ENCODE peak calls at places on chromosomes 2 and 18, in seven cellular contexts. B is neural progenitor cell, T is tibial artery, D is kidney, Y is AG04449, L is Caco-2, N is GM12865. C is an unnamed sample.
A peak's percentile ranks its signal among the peaks of the same experiment; 100 is the strongest.

GRCh38 chr2:239098288-239098970 is 250.5 kb downstream of the TWIST2 start:
- DNase-seq in B (no peak), T (no peak), D (no peak), Y (no peak), L (no peak), N (no peak), C (no peak)

GRCh38 chr2:1068241-1068640 is 117.6 kb downstream of the SNTG2 start:
- DNase-seq in B (no peak), T (no peak), D (no peak), Y (no peak), L (no peak), N (no peak), C (no peak)

GRCh38 chr2:226079677-226080076 is 680.2 kb downstream of the NYAP2 start:
- DNase-seq in B (no peak), T (no peak), D (no peak), Y (peak; percentile 54), L (no peak), N (no peak), C (peak; percentile 20)

GRCh38 chr2:202361133-202361532 is 15.0 kb upstream of the BMPR2 start:
- DNase-seq in B (no peak), T (no peak), D (no peak), Y (no peak), L (no peak), N (no peak), C (no peak)

GRCh38 chr2:122478108-122478507 is 722.7 kb downstream of the TSN start:
- DNase-seq in B (no peak), T (no peak), D (no peak), Y (no peak), L (no peak), N (no peak), C (no peak)

GRCh38 chr2:57696016-57696415 is 350.6 kb upstream of the VRK2 start:
- DNase-seq in B (no peak), T (no peak), D (no peak), Y (no peak), L (peak; percentile 45), N (no peak), C (peak; percentile 2)

GRCh38 chr2:55048514-55048924 is 1.7 kb downstream of the RTN4 start:
- DNase-seq in B (no peak), T (no peak), D (no peak), Y (no peak), L (peak; percentile 47), N (peak; percentile 39), C (no peak)

GRCh38 chr18:44885507-44885906 is 204.8 kb downstream of the SETBP1 start:
- DNase-seq in B (no peak), T (no peak), D (no peak), Y (no peak), L (no peak), N (no peak), C (no peak)

GRCh38 chr2:175769200-175769599 is 232.9 kb downstream of the LNPK start:
- DNase-seq in B (no peak), T (no peak), D (no peak), Y (no peak), L (no peak), N (no peak), C (no peak)

GRCh38 chr2:100603414-100603813 is 40.6 kb downstream of the PDCL3 start:
- DNase-seq in B (no peak), T (no peak), D (no peak), Y (no peak), L (no peak), N (no peak), C (no peak)

GRCh38 chr18:54742654-54743053 is 85.6 kb upstream of the RAB27B start:
- DNase-seq in B (no peak), T (peak; percentile 62), D (peak; percentile 41), Y (peak; percentile 98), L (no peak), N (no peak), C (no peak)

GRCh38 chr2:46131-46470 is 204 bp downstream of the FAM110C start:
- DNase-seq in B (peak; percentile 59), T (no peak), D (no peak), Y (no peak), L (no peak), N (no peak), C (no peak)

GRCh38 chr2:234565201-234565600 is 68.3 kb upstream of the ARL4C start:
- DNase-seq in B (no peak), T (no peak), D (no peak), Y (no peak), L (no peak), N (no peak), C (no peak)

GRCh38 chr2:121189656-121190381 is 95.2 kb downstream of the TFCP2L1 start:
- DNase-seq in B (no peak), T (no peak), D (no peak), Y (no peak), L (no peak), N (no peak), C (no peak)

GRCh38 chr18:2316082-2316481 is 255.2 kb downstream of the METTL4 start:
- DNase-seq in B (no peak), T (no peak), D (no peak), Y (no peak), L (no peak), N (no peak), C (no peak)
- H3K4me3 ChIP-seq in B (no peak overlapping the region), T (no peak overlapping the region), D (no peak overlapping the region), Y (no peak overlapping the region), L (no peak overlapping the region), N (no peak overlapping the region), C (no peak overlapping the region)

DNA sequence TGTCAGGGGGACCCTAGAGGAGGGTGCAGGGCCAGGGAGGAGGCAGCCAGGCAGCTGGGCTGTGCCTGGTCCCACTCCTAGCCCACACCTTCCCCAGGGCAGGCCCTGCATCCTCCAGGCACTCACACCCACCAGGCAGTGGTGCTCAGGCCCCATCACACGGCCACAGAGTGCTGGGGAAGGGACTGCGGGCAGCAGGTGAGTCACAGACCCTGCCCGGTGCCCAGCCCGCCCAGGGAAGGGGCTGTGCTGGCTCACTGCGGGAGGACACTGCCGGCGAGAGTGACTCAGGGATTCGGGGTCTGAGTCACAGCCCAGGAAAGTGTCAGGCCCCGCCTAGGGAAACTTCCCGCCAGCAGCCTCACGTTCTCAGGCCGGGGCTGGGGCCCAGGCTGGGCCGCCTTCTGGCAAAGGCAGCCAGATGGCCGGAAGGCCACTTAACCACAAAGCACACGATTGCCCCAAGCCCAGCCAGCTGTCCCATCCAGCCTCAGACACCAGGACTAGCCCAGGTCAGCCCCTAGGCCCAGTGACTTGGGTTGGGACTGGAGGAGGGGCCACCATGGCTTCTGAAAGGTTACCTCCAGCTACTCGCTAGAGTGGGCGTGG is 42.2 kb downstream of the BIN1 start:
- DNase-seq in B (peak; percentile 63), T (peak; percentile 92), D (peak; percentile 98), Y (peak; percentile 79), L (peak; percentile 73), N (peak; percentile 80), C (no peak)
- TF ChIP-seq CTCF in B (no peak), T (no peak), D (peak; percentile 7), Y (peak; percentile 27), L (no peak), N (no peak), C (peak; percentile 41)

DNA sequence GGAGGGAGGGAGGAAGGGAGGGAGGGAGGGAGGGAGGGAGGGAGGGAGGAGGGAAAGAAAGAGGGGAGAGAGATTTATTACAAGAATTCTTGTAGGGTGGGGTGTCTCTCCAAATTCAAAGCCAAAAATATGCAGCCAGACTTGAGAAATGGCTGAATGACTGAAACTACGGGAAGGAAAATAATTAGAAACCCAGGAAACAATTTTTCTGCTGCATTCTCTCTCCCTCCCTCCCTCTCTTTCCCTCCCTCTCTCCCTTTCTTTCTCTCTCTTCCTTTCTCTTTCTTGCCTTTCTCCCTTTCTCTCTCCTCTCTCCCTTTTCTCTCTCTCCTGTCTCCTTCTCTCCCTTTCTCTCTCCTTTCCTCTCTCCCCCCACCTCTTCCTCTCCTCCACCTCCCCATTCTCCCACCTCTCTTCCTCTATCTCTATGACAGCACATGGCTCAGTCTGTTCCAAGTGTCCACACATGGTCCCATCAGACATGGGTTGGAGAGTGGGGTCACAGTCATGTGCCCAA is 218.7 kb downstream of the C1D start:
- DNase-seq in B (no peak), T (no peak), D (no peak), Y (no peak), L (no peak), N (no peak), C (no peak)
- H3K4me3 ChIP-seq in B (no peak overlapping the region), T (no peak overlapping the region), D (no peak overlapping the region), Y (no peak overlapping the region), L (no peak overlapping the region), N (no peak overlapping the region), C (no peak overlapping the region)

DNA sequence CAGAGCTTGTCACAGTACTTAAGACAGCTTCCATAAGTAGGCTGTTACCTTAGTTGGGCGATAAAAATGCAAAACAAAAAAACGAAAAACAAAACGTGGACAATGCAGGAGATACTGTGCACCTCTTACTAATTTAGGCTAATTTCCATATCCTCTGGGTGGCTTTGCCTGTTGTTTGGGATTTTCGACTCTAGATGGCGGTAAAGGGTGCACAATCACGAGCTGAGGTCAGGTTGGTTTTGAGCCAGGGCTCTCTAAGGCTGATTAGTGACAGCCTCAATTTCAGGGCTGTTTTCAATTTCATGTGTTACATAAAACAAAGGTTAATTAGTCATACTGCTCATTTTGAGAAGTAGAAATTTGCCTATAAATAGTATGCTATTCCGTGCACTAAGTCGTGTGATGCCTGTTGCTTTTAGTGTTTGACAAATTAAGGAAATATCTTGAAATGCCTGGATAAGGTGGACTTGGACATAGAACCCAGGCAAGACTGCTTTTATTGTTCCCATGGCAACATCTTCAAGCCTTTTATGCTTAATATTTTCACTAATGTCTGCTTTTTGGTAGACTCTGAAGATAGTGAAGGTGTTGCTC is 493.1 kb downstream of the SOCS6 start:
- DNase-seq in B (peak; percentile 70), T (peak; percentile 29), D (no peak), Y (no peak), L (peak; percentile 38), N (peak; percentile 49), C (peak; percentile 4)
- TF ChIP-seq CTCF in B (peak; percentile 80), T (no peak), D (peak; percentile 24), Y (no peak), L (peak; percentile 50), N (peak; percentile 70), C (peak; percentile 85)

DNA sequence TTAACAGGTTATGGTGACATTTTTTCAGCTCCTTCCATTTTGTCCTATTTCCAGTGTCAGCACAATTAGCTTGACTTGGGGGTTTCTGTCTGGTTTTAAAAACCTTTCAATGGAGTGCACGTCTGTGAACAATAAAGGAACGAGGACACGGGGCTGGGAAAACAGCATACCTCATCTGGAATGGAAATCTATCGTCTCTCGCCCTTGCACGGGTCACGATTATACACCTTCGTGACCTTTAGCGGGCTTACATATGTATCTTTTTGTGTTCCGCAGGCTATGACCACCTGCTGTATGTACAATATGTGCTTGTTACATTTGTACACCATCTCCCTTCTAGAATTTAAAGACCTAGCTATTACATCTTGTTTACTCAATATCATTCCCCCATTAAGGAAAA is 2.3 kb upstream of the ZNF532 start:
- DNase-seq in B (peak; percentile 47), T (no peak), D (no peak), Y (no peak), L (no peak), N (no peak), C (no peak)
- H3K4me3 ChIP-seq in B (peak overlapping the region; percentile 71), T (peak overlapping the region; percentile 63), D (peak overlapping the region; percentile 67), Y (peak overlapping the region; percentile 54), L (peak overlapping the region; percentile 55), N (no peak overlapping the region), C (peak overlapping the region; percentile 59)

C was measured in epithelial cell of proximal tubule.